ENCODE peak calls at places on chromosomes 12 and 14, in ten cellular contexts. N is HCT116, U is Caco-2, O is esophagus squamous epithelium, W is fibroblast of pulmonary artery, F is cardiac fibroblast, Z is stomach, J is GM23338, A is spleen, M is pancreas. X is an unnamed sample.

GRCh38 chr12:111569363-111570089 is 29.6 kb downstream of the ATXN2 start:
- DNase-seq in Z (no peak), U (no peak), N (no peak), J (no peak), A (no peak), O (no peak), M (no peak), W (no peak), F (no peak), X (no peak)

GRCh38 chr12:104024348-104024747 is 25.6 kb downstream of the GLT8D2 start:
- DNase-seq in M (no peak), N (no peak), F (no peak), U (no peak), A (no peak), O (no peak), W (no peak), Z (no peak), J (no peak), X (no peak)

GRCh38 chr14:53613404-53614253 is 343.0 kb downstream of the BMP4 start:
- DNase-seq in M (peak), Z (no peak), O (no peak), N (peak), W (no peak), F (no peak), A (peak), J (peak), U (peak), X (no peak)

GRCh38 chr12:129903956-129904769 is at the start of gene TMEM132D:
- DNase-seq in N (no peak), A (no peak), U (no peak), M (peak), W (no peak), O (no peak), J (peak), F (no peak), Z (no peak), X (no peak)

GRCh38 chr14:24145700-24146621 is at the start of gene PSME2:
- DNase-seq in A (no peak), U (no peak), Z (no peak), M (no peak), O (no peak), F (peak), J (no peak), N (no peak), W (no peak), X (no peak)

GRCh38 chr12:117130806-117131205 is 31.6 kb upstream of the TESC start:
- DNase-seq in M (no peak), W (no peak), F (no peak), A (no peak), O (no peak), U (no peak), J (no peak), N (no peak), Z (no peak), X (no peak)

GRCh38 chr12:116495260-116495659 is 63.9 kb upstream of the MAP1LC3B2 start:
- DNase-seq in U (peak), F (peak), N (peak), A (no peak), J (no peak), Z (peak), W (no peak), O (no peak), M (no peak), X (peak)

GRCh38 chr12:15932975-15933374 is 21.8 kb downstream of the DERA start:
- DNase-seq in M (no peak), N (no peak), U (no peak), Z (no peak), J (no peak), O (no peak), F (no peak), A (no peak), W (no peak), X (no peak)

GRCh38 chr12:24931666-24932405 is 17.1 kb downstream of the BCAT1 start:
- DNase-seq in U (no peak), O (no peak), W (no peak), F (peak), M (no peak), N (no peak), Z (no peak), A (no peak), J (no peak), X (no peak)

GRCh38 chr14:75335588-75335987 is 57.0 kb downstream of the FOS start:
- DNase-seq in U (no peak), J (no peak), F (no peak), Z (no peak), O (no peak), M (no peak), A (no peak), N (no peak), W (no peak), X (no peak)

GRCh38 chr12:98820005-98820404 is 174.9 kb downstream of the APAF1 start:
- DNase-seq in M (no peak), F (no peak), U (no peak), Z (no peak), J (peak), W (no peak), O (no peak), A (no peak), N (no peak), X (no peak)

GRCh38 chr12:82800185-82800584 is 113.5 kb downstream of the TMTC2 start:
- DNase-seq in W (no peak), J (no peak), F (no peak), N (no peak), O (no peak), U (no peak), Z (no peak), A (no peak), M (no peak), X (peak)

GRCh38 chr12:89213747-89214146 is 138.6 kb downstream of the DUSP6 start:
- DNase-seq in W (no peak), F (no peak), O (no peak), N (no peak), Z (no peak), J (no peak), U (no peak), M (no peak), A (no peak), X (no peak)

GRCh38 chr14:24674204-24674970 is 40.4 kb upstream of the GZMB start:
- DNase-seq in F (no peak), O (no peak), W (no peak), J (no peak), N (no peak), A (no peak), M (no peak), U (no peak), Z (no peak), X (no peak)

GRCh38 chr14:60756847-60757246 is 22.3 kb downstream of the MNAT1 start:
- DNase-seq in N (no peak), W (peak), F (peak), O (no peak), U (no peak), M (no peak), J (no peak), Z (no peak), A (no peak), X (no peak)

GRCh38 chr14:89719371-89720075 is 235.0 kb downstream of the EFCAB11 start:
- DNase-seq in M (no peak), F (no peak), Z (no peak), J (no peak), U (no peak), A (no peak), N (no peak), W (no peak), O (no peak), X (no peak)

GRCh38 chr14:33432407-33433023 is 493.8 kb downstream of the NPAS3 start:
- DNase-seq in A (no peak), U (peak), Z (no peak), W (peak), J (no peak), N (no peak), F (peak), O (no peak), M (no peak), X (no peak)

GRCh38 chr12:93621986-93622385 is 49.5 kb downstream of the SOCS2 start:
- DNase-seq in Z (no peak), J (no peak), O (no peak), F (peak), A (no peak), M (no peak), U (no peak), N (no peak), W (peak), X (no peak)

GRCh38 chr12:6341439-6342139 is at the start of gene TNFRSF1A:
- DNase-seq in U (peak), M (peak), Z (peak), W (peak), F (peak), J (peak), A (peak), O (no peak), N (no peak), X (no peak)

GRCh38 chr12:107679346-107679745 is 6.3 kb upstream of the PWP1 start:
- DNase-seq in M (no peak), J (no peak), A (no peak), O (no peak), U (no peak), F (no peak), N (no peak), W (no peak), Z (no peak), X (no peak)

DNA sequence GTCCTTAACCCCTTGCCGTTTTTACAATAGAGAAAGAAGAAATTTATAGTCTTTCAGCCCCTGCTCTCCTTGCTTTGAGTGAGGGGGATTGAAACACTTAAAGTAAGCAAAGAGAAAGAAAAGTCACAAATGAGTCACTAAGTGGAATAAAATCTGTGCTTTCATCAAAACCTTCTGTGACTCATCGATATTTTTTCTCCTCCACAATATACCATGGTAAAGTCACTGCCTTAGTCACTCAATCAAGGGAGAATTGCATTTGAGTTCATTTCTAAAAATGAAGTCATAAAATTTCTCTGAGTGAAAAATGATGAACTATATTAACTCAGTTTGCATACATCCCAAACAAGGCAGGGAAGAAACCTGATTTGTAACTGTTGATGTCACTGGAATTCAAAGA is 470.3 kb downstream of the FOXG1 start:
- DNase-seq in Z (no peak), F (peak), M (no peak), U (no peak), W (peak), O (no peak), A (no peak), N (no peak), J (no peak), X (peak)
- H3K4me3 ChIP-seq in Z (no peak), F (no peak), M (no peak), U (no peak), W (no peak), O (no peak), A (no peak), N (no peak), J (no peak), X (peak)

GRCh38 chr14:67519406-67519805 is 13.7 kb upstream of the PLEKHH1 start:
- DNase-seq in N (no peak), J (no peak), O (no peak), W (no peak), F (no peak), U (no peak), M (no peak), Z (no peak), A (no peak), X (no peak)

GRCh38 chr14:67516679-67517078 is 16.4 kb upstream of the PLEKHH1 start:
- DNase-seq in U (no peak), Z (no peak), J (no peak), O (no peak), M (no peak), A (no peak), N (no peak), F (no peak), W (no peak), X (no peak)

GRCh38 chr14:67514650-67515385 is 18.3 kb upstream of the PLEKHH1 start:
- DNase-seq in F (peak), J (peak), N (no peak), A (peak), M (peak), U (peak), Z (peak), O (no peak), W (peak), X (no peak)

GRCh38 chr14:67515386-67516079 is 17.6 kb upstream of the PLEKHH1 start:
- DNase-seq in J (peak), Z (peak), M (peak), N (no peak), A (peak), O (no peak), W (peak), U (peak), F (no peak), X (no peak)

GRCh38 chr14:67517083-67517482 is 16.0 kb upstream of the PLEKHH1 start:
- DNase-seq in N (no peak), U (no peak), M (peak), A (no peak), W (peak), F (peak), Z (peak), O (no peak), J (peak), X (no peak)
- TF ChIP-seq CTCF in N (no peak), U (peak), M (no peak), A (no peak), W (peak), F (no peak), Z (no peak), O (no peak), J (peak), X (no peak)

DNA sequence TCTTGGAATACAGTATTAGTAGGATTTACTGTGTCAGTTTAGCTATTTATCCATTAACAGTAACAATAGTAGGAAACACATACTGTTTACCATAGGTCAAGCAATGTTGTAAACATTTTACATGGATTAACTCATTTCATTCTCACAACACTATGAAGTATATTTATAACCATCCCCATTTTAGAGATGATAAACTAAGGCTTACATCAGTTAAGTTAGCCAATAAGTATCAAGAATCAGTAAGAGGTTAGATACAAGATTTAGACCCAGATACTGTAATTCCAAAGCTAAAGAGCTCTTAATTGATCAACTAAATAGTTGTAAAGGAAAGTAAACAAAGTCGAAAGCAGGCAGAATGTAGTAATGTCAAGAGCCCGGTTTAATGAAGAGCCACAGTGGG is 1.1 kb downstream of the SYNJ2BP start:
- DNase-seq in Z (no peak), W (no peak), M (no peak), U (no peak), O (no peak), J (no peak), A (no peak), N (no peak), F (peak), X (no peak)
- H3K4me3 ChIP-seq in Z (peak), W (peak), M (peak), U (peak), O (peak), J (peak), A (peak), N (peak), F (no peak), X (peak)

DNA sequence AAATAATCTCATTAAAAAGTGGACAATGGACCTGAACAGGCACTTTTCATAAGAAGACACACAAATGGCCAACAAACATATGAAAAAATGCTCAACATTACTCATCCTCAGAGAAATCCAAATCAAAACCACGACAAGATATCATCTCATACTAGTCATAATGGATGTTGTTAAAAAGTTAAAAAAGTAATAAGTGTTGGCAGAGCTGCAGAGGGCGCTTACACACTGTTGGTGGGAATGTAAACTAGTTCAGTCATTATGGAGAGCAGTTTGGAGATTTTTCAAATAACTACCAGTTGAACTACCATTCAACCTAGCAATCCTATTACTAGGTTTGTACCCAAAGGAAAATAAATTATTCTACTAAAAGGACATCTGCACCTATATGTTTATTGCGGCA is 47.2 kb downstream of the FOXG1 start:
- DNase-seq in F (peak), U (no peak), O (no peak), A (no peak), W (peak), M (no peak), J (no peak), N (no peak), Z (no peak), X (no peak)
- TF ChIP-seq CTCF in F (no peak), U (no peak), O (no peak), A (no peak), W (no peak), M (no peak), J (no peak), N (no peak), Z (no peak), X (no peak)

X was measured in HFF-Myc.